ENCODE peak calls at places on chromosomes 6 and 20, in nine cellular contexts. P, C, I, F, U, A, L, T and K are unnamed samples.

GRCh38 chr20:1893721-1894470 is 1.3 kb upstream of the SIRPA start:
- DNase-seq in P (no peak), C (no peak), I (no peak), F (peak; percentile 22), U (peak; percentile 48), A (no peak), L (no peak), T (no peak), K (no peak)

GRCh38 chr6:79946242-79946641 is 1.1 kb downstream of the ELOVL4 start:
- DNase-seq in P (peak; percentile 38), C (peak; percentile 35), I (no peak), F (no peak), U (no peak), A (peak; percentile 34), L (no peak), T (no peak), K (no peak)

GRCh38 chr20:36061754-36062153 is 92.8 kb upstream of the EPB41L1 start:
- DNase-seq in P (peak; percentile 44), C (no peak), I (no peak), F (no peak), U (no peak), A (no peak), L (no peak), T (no peak), K (no peak)

GRCh38 chr6:28710466-28711191 is 184.9 kb downstream of the GPX5 start:
- DNase-seq in P (peak; percentile 52), C (peak; percentile 59), I (no peak), F (no peak), U (no peak), A (no peak), L (no peak), T (no peak), K (peak; percentile 52)

GRCh38 chr20:62991863-62992262 is 14.9 kb downstream of the BHLHE23 start:
- DNase-seq in P (no peak), C (no peak), I (no peak), F (no peak), U (no peak), A (no peak), L (no peak), T (no peak), K (no peak)

GRCh38 chr20:56229821-56230220 is 18.7 kb upstream of the MC3R start:
- DNase-seq in P (no peak), C (peak; percentile 27), I (no peak), F (no peak), U (no peak), A (no peak), L (no peak), T (no peak), K (no peak)

GRCh38 chr20:6231551-6231950 is 108.7 kb upstream of the FERMT1 start:
- DNase-seq in P (peak; percentile 66), C (peak; percentile 61), I (no peak), F (peak; percentile 35), U (no peak), A (peak; percentile 6), L (no peak), T (no peak), K (no peak)

GRCh38 chr20:35478804-35479472 is 23.5 kb downstream of the CEP250 start:
- DNase-seq in P (peak; percentile 13), C (no peak), I (no peak), F (no peak), U (no peak), A (peak; percentile 28), L (no peak), T (no peak), K (no peak)

GRCh38 chr6:143396497-143397228 is 53.8 kb downstream of the ADAT2 start:
- DNase-seq in P (peak; percentile 17), C (no peak), I (peak; percentile 37), F (peak; percentile 16), U (no peak), A (no peak), L (no peak), T (no peak), K (no peak)

GRCh38 chr20:38685271-38685670 is 39.0 kb upstream of the SLC32A1 start:
- DNase-seq in P (no peak), C (no peak), I (no peak), F (no peak), U (no peak), A (no peak), L (no peak), T (no peak), K (no peak)

GRCh38 chr6:91081452-91082067 is 494.7 kb upstream of the MAP3K7 start:
- DNase-seq in P (peak; percentile 82), C (peak; percentile 61), I (no peak), F (peak; percentile 50), U (no peak), A (peak; percentile 50), L (no peak), T (peak; percentile 36), K (no peak)

GRCh38 chr6:85923013-85923430 is 280.3 kb upstream of the SYNCRIP start:
- DNase-seq in P (peak; percentile 49), C (peak; percentile 71), I (no peak), F (peak; percentile 86), U (peak; percentile 25), A (peak; percentile 51), L (no peak), T (peak; percentile 76), K (peak; percentile 2)